ENCODE peak calls at places on chromosomes 3 and 15, in four cellular contexts. One of them, this sample, is unnamed.
A peak's percentile ranks its signal among the peaks of the same experiment; 100 is the strongest.

GRCh38 chr3:109081746-109082510 is 36.0 kb downstream of the MORC1 start:
- DNase-seq in SK-N-SH: peak; percentile 34
- DNase-seq in endothelial cell of umbilical vein: peak; percentile 46
- DNase-seq in fibroblast of lung: peak; percentile 48
- DNase-seq in this sample: peak; percentile 82

GRCh38 chr3:12484983-12485327 is 675 bp downstream of the TSEN2 start:
- DNase-seq in fibroblast of lung: no peak
- DNase-seq in SK-N-SH: no peak
- DNase-seq in endothelial cell of umbilical vein: no peak
- DNase-seq in this sample: no peak

GRCh38 chr15:100682468-100682867 is 80.1 kb downstream of the ASB7 start:
- DNase-seq in SK-N-SH: no peak
- DNase-seq in fibroblast of lung: no peak
- DNase-seq in endothelial cell of umbilical vein: no peak
- DNase-seq in this sample: no peak

GRCh38 chr3:30299674-30300423 is 306.6 kb upstream of the TGFBR2 start:
- DNase-seq in fibroblast of lung: no peak
- DNase-seq in SK-N-SH: no peak
- DNase-seq in endothelial cell of umbilical vein: no peak
- DNase-seq in this sample: no peak

GRCh38 chr3:113222412-113223086 is 11.2 kb downstream of the BOC start:
- DNase-seq in SK-N-SH: peak; percentile 42
- DNase-seq in endothelial cell of umbilical vein: no peak
- DNase-seq in fibroblast of lung: no peak
- DNase-seq in this sample: no peak

GRCh38 chr3:127865941-127866340 is 43.6 kb upstream of the MGLL start:
- DNase-seq in fibroblast of lung: peak; percentile 39
- DNase-seq in SK-N-SH: no peak
- DNase-seq in endothelial cell of umbilical vein: no peak
- DNase-seq in this sample: no peak

GRCh38 chr3:167876603-167877325 is 141.2 kb downstream of the SERPINI1 start:
- DNase-seq in endothelial cell of umbilical vein: no peak
- DNase-seq in fibroblast of lung: peak; percentile 84
- DNase-seq in SK-N-SH: no peak
- DNase-seq in this sample: no peak

GRCh38 chr3:12796171-12797123 is at the start of gene CAND2:
- DNase-seq in SK-N-SH: peak; percentile 86
- DNase-seq in fibroblast of lung: peak; percentile 51
- DNase-seq in endothelial cell of umbilical vein: peak; percentile 51
- DNase-seq in this sample: peak; percentile 82

GRCh38 chr15:70853855-70854668 is at the start of gene LARP6:
- DNase-seq in SK-N-SH: peak; percentile 96
- DNase-seq in fibroblast of lung: peak; percentile 37
- DNase-seq in endothelial cell of umbilical vein: peak; percentile 60
- DNase-seq in this sample: no peak

GRCh38 chr3:9087831-9088413 is 124.7 kb upstream of the RAD18 start:
- DNase-seq in fibroblast of lung: no peak
- DNase-seq in SK-N-SH: no peak
- DNase-seq in endothelial cell of umbilical vein: no peak
- DNase-seq in this sample: no peak

GRCh38 chr15:83304861-83305661 is 20.6 kb upstream of the BNC1 start:
- DNase-seq in endothelial cell of umbilical vein: no peak
- DNase-seq in fibroblast of lung: no peak
- DNase-seq in SK-N-SH: no peak
- DNase-seq in this sample: no peak

GRCh38 chr3:24498391-24498790 is 3.7 kb upstream of the THRB start:
- DNase-seq in SK-N-SH: no peak
- DNase-seq in endothelial cell of umbilical vein: no peak
- DNase-seq in fibroblast of lung: no peak
- DNase-seq in this sample: no peak

GRCh38 chr3:41162981-41163380 is 36.3 kb upstream of the CTNNB1 start:
- DNase-seq in endothelial cell of umbilical vein: no peak
- DNase-seq in fibroblast of lung: no peak
- DNase-seq in SK-N-SH: no peak
- DNase-seq in this sample: no peak

GRCh38 chr3:53126646-53127045 is 3.6 kb downstream of the RFT1 start:
- DNase-seq in endothelial cell of umbilical vein: no peak
- DNase-seq in SK-N-SH: no peak
- DNase-seq in fibroblast of lung: no peak
- DNase-seq in this sample: no peak

GRCh38 chr15:23835944-23836343 is 148.8 kb upstream of the NDN start:
- DNase-seq in SK-N-SH: no peak
- DNase-seq in endothelial cell of umbilical vein: no peak
- DNase-seq in fibroblast of lung: no peak
- DNase-seq in this sample: no peak
- H3K9me3 ChIP-seq in SK-N-SH: no peaks in the 10 kb centered on the region
- H3K9me3 ChIP-seq in endothelial cell of umbilical vein: peaks cover 3% of the 10 kb centered on the region
- H3K9me3 ChIP-seq in fibroblast of lung: no peaks in the 10 kb centered on the region
- H3K9me3 ChIP-seq in this sample: peaks cover 33% of the 10 kb centered on the region

DNA sequence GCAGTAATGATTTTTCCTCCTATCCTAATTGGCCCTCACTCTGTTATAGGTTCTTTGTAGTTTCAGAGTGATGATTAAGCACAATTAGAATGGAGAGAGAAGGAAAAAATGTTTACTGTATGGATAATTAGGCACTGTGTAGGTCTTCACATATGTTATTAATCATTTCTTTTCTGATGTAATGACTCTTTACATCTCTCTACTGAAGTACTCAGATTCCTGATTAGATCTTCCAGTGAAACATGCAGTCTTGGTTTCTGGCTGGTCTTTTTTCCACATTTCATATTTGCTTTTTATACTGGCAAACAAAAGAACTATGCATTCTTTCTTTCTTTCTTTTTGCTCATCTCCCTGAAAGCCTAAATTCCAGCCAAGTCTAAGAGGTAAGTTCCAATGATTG is 939.8 kb downstream of the NSUN3 start:
- DNase-seq in SK-N-SH: peak; percentile 8
- DNase-seq in endothelial cell of umbilical vein: no peak
- DNase-seq in fibroblast of lung: no peak
- DNase-seq in this sample: no peak
- H2AFZ ChIP-seq in SK-N-SH: no peak overlapping the region
- H2AFZ ChIP-seq in endothelial cell of umbilical vein: no peak overlapping the region
- H2AFZ ChIP-seq in fibroblast of lung: no peak overlapping the region
- H2AFZ ChIP-seq in this sample: no peak overlapping the region

DNA sequence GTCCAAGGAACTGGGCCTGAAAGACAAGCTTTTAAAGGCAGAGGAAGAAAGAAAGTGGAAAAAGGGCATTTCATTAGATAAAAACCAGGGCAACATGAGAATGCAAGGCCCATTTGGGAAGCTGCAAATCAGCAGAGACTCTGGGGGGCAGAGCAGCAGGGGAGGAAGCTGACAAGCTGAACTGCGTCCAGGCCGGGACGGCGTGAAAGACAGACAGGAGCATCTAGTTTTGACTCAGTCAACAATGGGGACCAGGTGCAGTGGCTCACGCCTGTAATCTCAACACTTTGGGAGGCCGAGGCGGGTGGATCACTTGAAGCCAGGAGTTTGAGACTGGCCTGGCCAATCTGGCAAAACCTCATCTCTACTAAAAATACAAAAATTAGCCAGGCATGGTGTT is 69.9 kb downstream of the CDC25A start:
- DNase-seq in SK-N-SH: no peak
- DNase-seq in endothelial cell of umbilical vein: no peak
- DNase-seq in fibroblast of lung: no peak
- DNase-seq in this sample: no peak
- H3K4me2 ChIP-seq in SK-N-SH: no peak overlapping the region
- H3K4me2 ChIP-seq in endothelial cell of umbilical vein: no peak overlapping the region
- H3K4me2 ChIP-seq in fibroblast of lung: no peak overlapping the region
- H3K4me2 ChIP-seq in this sample: no peak overlapping the region

GRCh38 chr15:25233766-25234350 is 205.0 kb downstream of the UBE3A start:
- DNase-seq in fibroblast of lung: no peak
- DNase-seq in SK-N-SH: no peak
- DNase-seq in endothelial cell of umbilical vein: no peak
- DNase-seq in this sample: no peak

GRCh38 chr15:25234831-25235230 is 204.0 kb downstream of the UBE3A start:
- DNase-seq in SK-N-SH: no peak
- DNase-seq in endothelial cell of umbilical vein: no peak
- DNase-seq in fibroblast of lung: no peak
- DNase-seq in this sample: no peak

GRCh38 chr15:25236143-25236860 is 202.5 kb downstream of the UBE3A start:
- DNase-seq in SK-N-SH: no peak
- DNase-seq in endothelial cell of umbilical vein: no peak
- DNase-seq in fibroblast of lung: no peak
- DNase-seq in this sample: no peak

GRCh38 chr15:25236861-25237155 is 202.0 kb downstream of the UBE3A start:
- DNase-seq in endothelial cell of umbilical vein: no peak
- DNase-seq in SK-N-SH: no peak
- DNase-seq in fibroblast of lung: no peak
- DNase-seq in this sample: no peak

DNA sequence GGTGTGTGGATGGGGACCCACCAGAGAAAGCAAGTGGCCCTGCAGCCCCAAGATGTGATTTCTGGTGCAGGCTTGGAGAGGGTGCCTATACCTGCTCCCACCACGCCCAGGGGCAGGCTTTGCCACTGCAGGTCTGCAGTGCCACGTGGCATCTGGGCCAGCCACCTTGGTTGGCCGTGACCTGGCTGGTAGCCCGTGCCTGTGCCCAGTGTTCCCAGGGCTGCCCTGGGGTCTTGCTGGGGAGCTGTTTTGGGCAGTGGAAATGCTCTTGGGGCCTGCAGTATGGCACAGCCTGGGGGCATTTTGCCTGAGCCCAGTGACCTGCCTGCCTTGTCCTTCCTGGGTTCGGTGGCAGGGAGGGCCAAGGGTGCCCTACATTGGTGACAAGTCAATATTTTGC is 203.4 kb downstream of the UBE3A start:
- DNase-seq in endothelial cell of umbilical vein: no peak
- DNase-seq in fibroblast of lung: no peak
- DNase-seq in SK-N-SH: no peak
- DNase-seq in this sample: no peak
- H3K9me3 ChIP-seq in endothelial cell of umbilical vein: peaks cover 8% of the 10 kb centered on the region
- H3K9me3 ChIP-seq in fibroblast of lung: no peaks in the 10 kb centered on the region
- H3K9me3 ChIP-seq in SK-N-SH: no peaks in the 10 kb centered on the region
- H3K9me3 ChIP-seq in this sample: peaks cover 27% of the 10 kb centered on the region

DNA sequence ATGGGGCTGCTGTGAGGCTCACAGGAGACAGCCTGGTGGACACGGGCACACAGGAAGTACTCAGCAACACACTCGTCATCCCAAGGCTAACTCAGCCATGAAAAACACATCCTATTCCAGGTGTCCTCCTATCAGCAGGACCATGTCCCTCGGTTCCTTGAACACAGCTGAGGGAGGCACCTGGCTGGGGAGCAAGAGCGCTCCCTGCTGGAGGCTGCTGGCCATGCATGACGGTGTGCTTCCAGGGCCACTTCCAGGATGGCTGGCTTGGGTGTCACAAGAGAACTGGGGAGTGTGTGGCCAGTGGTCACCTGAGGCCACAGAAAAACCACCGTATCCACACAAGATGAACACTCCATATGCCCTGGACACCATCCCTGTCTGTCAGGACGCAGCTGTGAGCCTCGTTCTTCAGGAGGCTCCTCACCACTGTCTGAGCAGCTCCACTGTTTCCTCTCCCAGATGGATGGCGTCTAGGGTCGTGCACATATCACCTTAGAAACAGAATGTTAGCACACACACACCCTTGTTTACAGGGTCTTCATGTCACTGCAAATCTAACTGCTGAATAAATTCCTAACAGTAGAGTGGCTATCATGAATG is 31.0 kb downstream of the POC1A start:
- DNase-seq in fibroblast of lung: peak; percentile 61
- DNase-seq in endothelial cell of umbilical vein: peak; percentile 81
- DNase-seq in SK-N-SH: peak; percentile 87
- DNase-seq in this sample: peak; percentile 87
- H2AFZ ChIP-seq in fibroblast of lung: no peak overlapping the region
- H2AFZ ChIP-seq in endothelial cell of umbilical vein: no peak overlapping the region
- H2AFZ ChIP-seq in SK-N-SH: no peak overlapping the region
- H2AFZ ChIP-seq in this sample: no peak overlapping the region

DNA sequence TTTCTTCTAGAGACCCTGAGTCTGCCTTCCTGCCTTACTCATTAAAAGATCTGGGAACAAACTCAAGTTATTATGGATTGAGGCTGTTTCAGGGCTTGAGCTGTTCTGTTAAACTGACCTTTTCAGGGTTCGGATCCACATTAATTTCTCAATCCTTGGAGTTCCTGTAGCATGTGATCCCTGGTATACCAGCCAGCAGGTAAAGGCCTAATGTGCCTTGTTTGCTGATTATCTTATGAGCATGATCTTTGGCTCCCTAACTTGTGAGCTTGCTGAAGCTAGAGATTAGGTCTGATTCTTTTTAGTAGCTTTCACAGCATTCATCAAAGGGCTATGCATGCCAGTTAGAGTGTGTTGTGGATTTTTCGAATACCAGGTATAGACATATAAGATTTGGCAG is 10.2 kb downstream of the CORO2B start:
- DNase-seq in SK-N-SH: no peak
- DNase-seq in fibroblast of lung: no peak
- DNase-seq in endothelial cell of umbilical vein: no peak
- DNase-seq in this sample: no peak
- H3K4me2 ChIP-seq in SK-N-SH: peak overlapping the region; percentile 16
- H3K4me2 ChIP-seq in fibroblast of lung: no peak overlapping the region
- H3K4me2 ChIP-seq in endothelial cell of umbilical vein: no peak overlapping the region
- H3K4me2 ChIP-seq in this sample: no peak overlapping the region

DNA sequence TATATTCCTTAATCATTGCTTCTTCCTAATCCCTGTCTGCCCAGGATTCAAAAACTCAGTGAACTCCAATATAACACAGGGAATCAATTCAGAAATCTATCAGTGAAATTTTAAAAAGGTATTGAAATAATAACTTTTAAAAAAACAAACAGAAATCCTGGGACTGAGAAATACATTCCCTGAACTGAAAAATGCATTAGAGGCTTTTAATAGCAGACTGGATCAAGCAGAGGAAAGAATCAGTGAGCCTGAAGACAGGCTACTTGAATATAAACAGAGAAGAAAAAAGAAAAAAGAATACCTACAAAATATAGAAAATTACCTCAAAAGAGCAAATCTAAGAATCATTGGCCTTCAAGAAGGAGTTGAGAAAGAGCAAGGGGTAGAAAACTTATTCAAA is 54.7 kb downstream of the CEP70 start:
- DNase-seq in fibroblast of lung: no peak
- DNase-seq in SK-N-SH: no peak
- DNase-seq in endothelial cell of umbilical vein: no peak
- DNase-seq in this sample: no peak
- H3K9me3 ChIP-seq in fibroblast of lung: no peaks in the 10 kb centered on the region
- H3K9me3 ChIP-seq in SK-N-SH: peaks cover 3% of the 10 kb centered on the region
- H3K9me3 ChIP-seq in endothelial cell of umbilical vein: no peaks in the 10 kb centered on the region
- H3K9me3 ChIP-seq in this sample: peaks cover 3% of the 10 kb centered on the region

GRCh38 chr3:116663161-116663885 is 46.3 kb upstream of the TUSC7 start:
- DNase-seq in endothelial cell of umbilical vein: no peak
- DNase-seq in SK-N-SH: peak; percentile 8
- DNase-seq in fibroblast of lung: no peak
- DNase-seq in this sample: no peak

GRCh38 chr3:116669576-116669975 is 40.0 kb upstream of the TUSC7 start:
- DNase-seq in endothelial cell of umbilical vein: no peak
- DNase-seq in SK-N-SH: no peak
- DNase-seq in fibroblast of lung: no peak
- DNase-seq in this sample: no peak

GRCh38 chr3:116667324-116667723 is 42.3 kb upstream of the TUSC7 start:
- DNase-seq in fibroblast of lung: no peak
- DNase-seq in endothelial cell of umbilical vein: no peak
- DNase-seq in SK-N-SH: no peak
- DNase-seq in this sample: no peak

DNA sequence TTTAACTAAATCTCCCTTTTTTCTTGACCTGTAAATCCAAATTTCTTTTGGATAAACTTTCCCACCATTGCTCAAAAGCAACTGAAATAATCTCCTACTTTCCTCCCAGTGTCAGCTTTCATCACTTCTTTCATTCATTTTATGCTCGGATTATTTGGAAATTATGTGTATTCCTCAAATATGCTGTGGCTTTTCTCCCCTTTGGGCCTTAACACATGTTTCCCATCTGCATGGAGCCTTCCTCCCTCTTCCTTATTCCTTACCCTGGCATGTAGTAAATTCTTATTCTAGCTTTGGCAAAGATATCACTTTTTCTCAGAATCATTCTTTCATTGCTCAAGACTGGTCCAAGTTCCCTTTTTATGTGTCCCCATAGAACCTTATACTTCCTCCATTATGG is 41.8 kb upstream of the TUSC7 start:
- DNase-seq in SK-N-SH: no peak
- DNase-seq in fibroblast of lung: no peak
- DNase-seq in endothelial cell of umbilical vein: no peak
- DNase-seq in this sample: no peak
- H2AFZ ChIP-seq in SK-N-SH: no peak overlapping the region
- H2AFZ ChIP-seq in fibroblast of lung: no peak overlapping the region
- H2AFZ ChIP-seq in endothelial cell of umbilical vein: no peak overlapping the region
- H2AFZ ChIP-seq in this sample: no peak overlapping the region